ENCODE peak calls at places on chromosome 5, in four cellular contexts. One of them, this sample, is unnamed.

GRCh38 chr5:97528941-97529340 is 345.9 kb upstream of the RIOK2 start:
- DNase-seq in DND-41: no peak
- DNase-seq in Calu3: no peak
- DNase-seq in left ventricle myocardium inferior: no peak
- DNase-seq in this sample: peak

GRCh38 chr5:2093859-2094615 is 211.3 kb upstream of the IRX4 start:
- DNase-seq in DND-41: no peak
- DNase-seq in Calu3: no peak
- DNase-seq in left ventricle myocardium inferior: no peak
- DNase-seq in this sample: peak

GRCh38 chr5:113179156-113179555 is 202.6 kb downstream of the DCP2 start:
- DNase-seq in DND-41: no peak
- DNase-seq in Calu3: no peak
- DNase-seq in left ventricle myocardium inferior: no peak
- DNase-seq in this sample: no peak

GRCh38 chr5:74306845-74307244 is 333.7 kb downstream of the ENC1 start:
- DNase-seq in DND-41: no peak
- DNase-seq in Calu3: no peak
- DNase-seq in left ventricle myocardium inferior: no peak
- DNase-seq in this sample: no peak

GRCh38 chr5:176593273-176593869 is 16.6 kb downstream of the GPRIN1 start:
- DNase-seq in DND-41: no peak
- DNase-seq in Calu3: no peak
- DNase-seq in left ventricle myocardium inferior: no peak
- DNase-seq in this sample: no peak

GRCh38 chr5:51398875-51399635 is 15.8 kb downstream of the ISL1 start:
- DNase-seq in DND-41: no peak
- DNase-seq in Calu3: peak
- DNase-seq in left ventricle myocardium inferior: no peak
- DNase-seq in this sample: no peak

GRCh38 chr5:97245371-97245770 is 62.3 kb upstream of the RIOK2 start:
- DNase-seq in DND-41: no peak
- DNase-seq in Calu3: no peak
- DNase-seq in left ventricle myocardium inferior: no peak
- DNase-seq in this sample: no peak

GRCh38 chr5:178201927-178202235 is 2.5 kb upstream of the HNRNPAB start:
- DNase-seq in DND-41: no peak
- DNase-seq in Calu3: no peak
- DNase-seq in left ventricle myocardium inferior: no peak
- DNase-seq in this sample: no peak

GRCh38 chr5:157479166-157479565 is 19.2 kb downstream of the NIPAL4 start:
- DNase-seq in DND-41: no peak
- DNase-seq in Calu3: no peak
- DNase-seq in left ventricle myocardium inferior: no peak
- DNase-seq in this sample: no peak

GRCh38 chr5:148387325-148387724 is 3.6 kb downstream of the FBXO38 start:
- DNase-seq in DND-41: no peak
- DNase-seq in Calu3: no peak
- DNase-seq in left ventricle myocardium inferior: no peak
- DNase-seq in this sample: no peak

GRCh38 chr5:172952034-172952511 is 7.2 kb upstream of the RPL26L1 start:
- DNase-seq in DND-41: no peak
- DNase-seq in Calu3: no peak
- DNase-seq in left ventricle myocardium inferior: no peak
- DNase-seq in this sample: no peak

GRCh38 chr5:176891331-176891958 is 7.7 kb downstream of the HK3 start:
- DNase-seq in DND-41: no peak
- DNase-seq in Calu3: no peak
- DNase-seq in left ventricle myocardium inferior: no peak
- DNase-seq in this sample: no peak

GRCh38 chr5:79263290-79263689 is 27.4 kb downstream of the JMY start:
- DNase-seq in DND-41: peak
- DNase-seq in Calu3: no peak
- DNase-seq in left ventricle myocardium inferior: no peak
- DNase-seq in this sample: no peak

GRCh38 chr5:144201578-144201977 is 30.9 kb downstream of the KCTD16 start:
- DNase-seq in DND-41: no peak
- DNase-seq in Calu3: no peak
- DNase-seq in left ventricle myocardium inferior: no peak
- DNase-seq in this sample: no peak

GRCh38 chr5:12623408-12623807 is 719.2 kb upstream of the CTNND2 start:
- DNase-seq in DND-41: no peak
- DNase-seq in Calu3: no peak
- DNase-seq in left ventricle myocardium inferior: no peak
- DNase-seq in this sample: no peak

GRCh38 chr5:54621048-54621447 is 103.5 kb downstream of the SNX18 start:
- DNase-seq in DND-41: no peak
- DNase-seq in Calu3: peak
- DNase-seq in left ventricle myocardium inferior: no peak
- DNase-seq in this sample: no peak

GRCh38 chr5:10133830-10134229 is 115.9 kb downstream of the ATPSCKMT start:
- DNase-seq in DND-41: no peak
- DNase-seq in Calu3: no peak
- DNase-seq in left ventricle myocardium inferior: no peak
- DNase-seq in this sample: peak

GRCh38 chr5:14174235-14174636 is 31.1 kb downstream of the TRIO start:
- DNase-seq in DND-41: no peak
- DNase-seq in Calu3: no peak
- DNase-seq in left ventricle myocardium inferior: no peak
- DNase-seq in this sample: no peak

GRCh38 chr5:176773408-176774035 is 36.8 kb upstream of the UNC5A start:
- DNase-seq in DND-41: no peak
- DNase-seq in Calu3: no peak
- DNase-seq in left ventricle myocardium inferior: no peak
- DNase-seq in this sample: no peak

GRCh38 chr5:14061106-14061505 is 82.0 kb upstream of the TRIO start:
- DNase-seq in DND-41: no peak
- DNase-seq in Calu3: no peak
- DNase-seq in left ventricle myocardium inferior: no peak
- DNase-seq in this sample: no peak

GRCh38 chr5:145797336-145797735 is 37.8 kb downstream of the PRELID2 start:
- DNase-seq in DND-41: no peak
- DNase-seq in Calu3: no peak
- DNase-seq in left ventricle myocardium inferior: no peak
- DNase-seq in this sample: peak

GRCh38 chr5:141877478-141878185 is 578 bp downstream of the PCDH1 start:
- DNase-seq in DND-41: no peak
- DNase-seq in Calu3: peak
- DNase-seq in left ventricle myocardium inferior: no peak
- DNase-seq in this sample: peak

GRCh38 chr5:160260006-160260775 is 30.9 kb downstream of the FABP6 start:
- DNase-seq in DND-41: no peak
- DNase-seq in Calu3: no peak
- DNase-seq in left ventricle myocardium inferior: no peak
- DNase-seq in this sample: no peak

DNA sequence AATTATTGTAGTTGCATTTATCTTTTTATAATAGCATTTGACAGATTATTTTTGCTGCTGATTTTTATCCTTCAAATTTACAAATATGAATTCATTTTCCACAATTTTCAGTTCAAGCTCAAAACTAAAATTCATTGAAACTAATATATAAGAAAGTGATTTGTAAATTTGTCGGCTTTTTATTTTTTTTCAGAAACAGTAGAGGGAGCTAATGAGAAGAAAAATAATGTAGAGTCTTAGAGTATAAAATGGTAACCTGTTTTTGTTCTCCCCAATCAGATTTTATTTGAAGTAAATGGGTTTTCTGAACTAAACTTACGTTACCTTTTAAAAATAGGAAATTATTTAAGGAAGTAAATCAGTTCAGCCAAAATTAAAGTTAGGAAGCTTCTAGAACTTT is 19.2 kb downstream of the PRRC1 start:
- DNase-seq in DND-41: no peak
- DNase-seq in Calu3: no peak
- DNase-seq in left ventricle myocardium inferior: no peak
- DNase-seq in this sample: peak
- TF ChIP-seq CTCF in DND-41: peak
- TF ChIP-seq CTCF in Calu3: no peak
- TF ChIP-seq CTCF in left ventricle myocardium inferior: peak
- TF ChIP-seq CTCF in this sample: peak

GRCh38 chr5:87267574-87268125 is at the start of gene RASA1:
- DNase-seq in DND-41: peak
- DNase-seq in Calu3: peak
- DNase-seq in left ventricle myocardium inferior: peak
- DNase-seq in this sample: peak
- TF ChIP-seq CTCF in DND-41: no peak
- TF ChIP-seq CTCF in Calu3: no peak
- TF ChIP-seq CTCF in left ventricle myocardium inferior: no peak
- TF ChIP-seq CTCF in this sample: no peak

GRCh38 chr5:138463335-138464017 is 1.8 kb upstream of the EGR1 start:
- DNase-seq in DND-41: no peak
- DNase-seq in Calu3: no peak
- DNase-seq in left ventricle myocardium inferior: no peak
- DNase-seq in this sample: no peak
- TF ChIP-seq CTCF in DND-41: no peak
- TF ChIP-seq CTCF in Calu3: no peak
- TF ChIP-seq CTCF in left ventricle myocardium inferior: no peak
- TF ChIP-seq CTCF in this sample: no peak

GRCh38 chr5:135228236-135228635 is 170.8 kb downstream of the MACROH2A1 start:
- DNase-seq in DND-41: no peak
- DNase-seq in Calu3: no peak
- DNase-seq in left ventricle myocardium inferior: no peak
- DNase-seq in this sample: no peak

GRCh38 chr5:135229679-135230132 is 169.3 kb downstream of the MACROH2A1 start:
- DNase-seq in DND-41: no peak
- DNase-seq in Calu3: no peak
- DNase-seq in left ventricle myocardium inferior: no peak
- DNase-seq in this sample: no peak

GRCh38 chr5:135231289-135231688 is 167.7 kb downstream of the MACROH2A1 start:
- DNase-seq in DND-41: no peak
- DNase-seq in Calu3: no peak
- DNase-seq in left ventricle myocardium inferior: no peak
- DNase-seq in this sample: no peak

GRCh38 chr5:135229122-135229521 is 169.9 kb downstream of the MACROH2A1 start:
- DNase-seq in DND-41: no peak
- DNase-seq in Calu3: no peak
- DNase-seq in left ventricle myocardium inferior: no peak
- DNase-seq in this sample: no peak

GRCh38 chr5:135230326-135230925 is 168.6 kb downstream of the MACROH2A1 start:
- DNase-seq in DND-41: no peak
- DNase-seq in Calu3: no peak
- DNase-seq in left ventricle myocardium inferior: peak
- DNase-seq in this sample: peak
- TF ChIP-seq CTCF in DND-41: no peak
- TF ChIP-seq CTCF in Calu3: no peak
- TF ChIP-seq CTCF in left ventricle myocardium inferior: no peak
- TF ChIP-seq CTCF in this sample: no peak

GRCh38 chr5:151092750-151093149 is 11.9 kb upstream of the TNIP1 start:
- DNase-seq in DND-41: no peak
- DNase-seq in Calu3: peak
- DNase-seq in left ventricle myocardium inferior: no peak
- DNase-seq in this sample: peak
- TF ChIP-seq CTCF in DND-41: no peak
- TF ChIP-seq CTCF in Calu3: no peak
- TF ChIP-seq CTCF in left ventricle myocardium inferior: no peak
- TF ChIP-seq CTCF in this sample: no peak

GRCh38 chr5:171310334-171310815 is 1.3 kb downstream of the TLX3 start:
- DNase-seq in DND-41: peak
- DNase-seq in Calu3: no peak
- DNase-seq in left ventricle myocardium inferior: no peak
- DNase-seq in this sample: no peak
- TF ChIP-seq CTCF in DND-41: no peak
- TF ChIP-seq CTCF in Calu3: no peak
- TF ChIP-seq CTCF in left ventricle myocardium inferior: no peak
- TF ChIP-seq CTCF in this sample: no peak

DNA sequence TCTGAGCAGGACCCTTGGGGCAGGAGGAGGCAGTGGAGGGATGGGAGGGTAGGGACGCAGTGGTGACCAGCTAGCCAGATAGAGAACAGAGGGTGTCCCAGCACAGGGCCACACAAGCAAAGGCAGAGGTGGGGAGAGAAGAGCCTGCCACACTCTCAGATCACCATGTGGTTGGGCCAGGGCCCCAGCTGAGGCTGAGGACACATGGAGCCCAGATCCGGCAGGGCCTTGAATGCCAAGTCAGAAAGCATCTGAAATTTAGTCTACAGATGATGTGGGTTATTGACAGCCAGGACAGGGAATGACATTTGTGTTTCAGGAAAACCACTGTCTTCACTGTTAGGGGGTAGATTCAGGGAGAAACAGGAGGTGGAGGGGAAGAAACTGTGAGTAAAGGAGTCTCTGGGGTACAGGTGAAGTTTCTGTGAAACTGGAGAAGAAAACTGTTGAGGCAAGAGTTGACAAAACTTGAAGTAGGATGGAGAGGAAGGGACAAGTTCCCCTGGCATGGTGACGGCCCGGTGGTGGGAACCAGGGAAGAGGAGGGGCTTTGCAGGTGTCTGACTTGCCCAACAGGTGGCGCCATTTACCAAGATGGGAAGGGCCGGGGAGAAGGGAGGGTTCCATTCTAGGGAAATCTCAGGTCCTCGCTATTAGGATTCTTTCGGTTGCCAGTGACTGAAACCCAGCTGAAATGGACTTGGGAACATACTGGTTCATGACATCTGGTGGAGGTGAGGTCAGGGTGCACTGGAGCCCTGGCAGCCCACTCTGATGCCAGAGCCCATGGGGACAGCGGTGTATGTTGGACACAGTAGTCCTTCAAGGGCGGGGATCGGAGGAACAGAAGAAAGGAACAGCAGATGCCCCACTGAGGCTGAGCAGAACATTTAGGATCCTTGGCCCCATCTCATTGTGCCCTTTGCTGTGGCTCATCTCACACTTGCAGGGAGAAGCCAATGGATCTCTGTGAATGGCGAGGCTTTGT is 100.1 kb downstream of the KCNIP1 start:
- DNase-seq in DND-41: peak
- DNase-seq in Calu3: peak
- DNase-seq in left ventricle myocardium inferior: peak
- DNase-seq in this sample: peak
- TF ChIP-seq CTCF in DND-41: peak
- TF ChIP-seq CTCF in Calu3: peak
- TF ChIP-seq CTCF in left ventricle myocardium inferior: peak
- TF ChIP-seq CTCF in this sample: peak

GRCh38 chr5:134224905-134225779 is 731 bp downstream of the PPP2CA start:
- DNase-seq in DND-41: peak
- DNase-seq in Calu3: peak
- DNase-seq in left ventricle myocardium inferior: peak
- DNase-seq in this sample: peak
- TF ChIP-seq CTCF in DND-41: peak
- TF ChIP-seq CTCF in Calu3: peak
- TF ChIP-seq CTCF in left ventricle myocardium inferior: peak
- TF ChIP-seq CTCF in this sample: no peak